ENCODE peak calls at places on chromosomes 7 and 10, in four cellular contexts. R is AG04450, Z is LoVo, D is A549. H is an unnamed sample.

GRCh38 chr10:79056736-79057391 is 11.9 kb upstream of the ZMIZ1 start:
- DNase-seq in R (no peak), Z (no peak), D (no peak), H (no peak)

GRCh38 chr7:46229409-46229808 is 308.3 kb upstream of the IGFBP3 start:
- DNase-seq in R (peak; percentile 59), Z (peak; percentile 19), D (peak; percentile 33), H (peak; percentile 85)

GRCh38 chr10:46555713-46556514 is 544 bp downstream of the GPRIN2 start:
- DNase-seq in R (no peak), Z (no peak), D (peak; percentile 51), H (no peak)

GRCh38 chr10:70778267-70778924 is 6.8 kb downstream of the TBATA start:
- DNase-seq in R (no peak), Z (no peak), D (no peak), H (no peak)

GRCh38 chr10:48465860-48466521 is 138.9 kb downstream of the ARHGAP22 start:
- DNase-seq in R (no peak), Z (no peak), D (no peak), H (no peak)

GRCh38 chr7:117098457-117098856 is 145.2 kb downstream of the ST7 start:
- DNase-seq in R (peak; percentile 95), Z (no peak), D (no peak), H (peak; percentile 98)

GRCh38 chr7:99392659-99393362 is 15.6 kb downstream of the PDAP1 start:
- DNase-seq in R (no peak), Z (peak; percentile 52), D (no peak), H (peak; percentile 45)

GRCh38 chr10:3071405-3072198 is 4.3 kb downstream of the PFKP start:
- DNase-seq in R (no peak), Z (peak; percentile 71), D (peak; percentile 95), H (peak; percentile 92)

GRCh38 chr10:13560597-13560996 is 26.2 kb upstream of the PRPF18 start:
- DNase-seq in R (no peak), Z (no peak), D (no peak), H (peak; percentile 78)

GRCh38 chr10:67401711-67402110 is 294.3 kb downstream of the CTNNA3 start:
- DNase-seq in R (no peak), Z (no peak), D (no peak), H (no peak)